ENCODE peak calls at places on chromosomes 13 and 19, in six cellular contexts. A, P, J, D, X and S are unnamed samples.

GRCh38 chr13:85896516-85897450 is 97.6 kb upstream of the SLITRK6 start:
- DNase-seq in J (no peak), P (no peak), X (peak), D (no peak), A (no peak), S (no peak)

GRCh38 chr13:113350065-113350937 is 13.6 kb downstream of the GRTP1 start:
- DNase-seq in X (peak), A (no peak), J (no peak), P (no peak), D (no peak), S (no peak)

GRCh38 chr19:36213793-36214387 is 575 bp downstream of the ZNF565 start:
- DNase-seq in D (peak), X (no peak), P (no peak), J (no peak), A (no peak), S (no peak)

GRCh38 chr19:7177926-7178325 is 108.4 kb downstream of the ZNF557 start:
- DNase-seq in J (no peak), A (no peak), P (no peak), X (no peak), D (no peak), S (no peak)

GRCh38 chr19:43721469-43722048 is 5.7 kb downstream of the IRGC start:
- DNase-seq in P (no peak), A (no peak), D (no peak), J (no peak), X (no peak), S (no peak)

GRCh38 chr19:36528921-36529518 is 949 bp upstream of the ZNF260 start:
- DNase-seq in X (peak), A (no peak), D (no peak), P (no peak), J (no peak), S (no peak)

GRCh38 chr19:54105796-54106195 is 3.1 kb downstream of the NDUFA3 start:
- DNase-seq in J (no peak), D (no peak), P (no peak), A (no peak), X (no peak), S (no peak)

GRCh38 chr19:49133621-49134454 is 14.5 kb downstream of the PPFIA3 start:
- DNase-seq in P (no peak), J (no peak), A (peak), D (no peak), X (peak), S (peak)

GRCh38 chr13:76406243-76406642 is 480.0 kb downstream of the KCTD12 start:
- DNase-seq in X (no peak), A (no peak), D (no peak), J (no peak), P (no peak), S (no peak)

GRCh38 chr19:4090351-4091220 is 23.9 kb upstream of the ZBTB7A start:
- DNase-seq in A (no peak), P (no peak), J (no peak), X (no peak), D (no peak), S (no peak)

GRCh38 chr19:4089946-4090345 is 23.2 kb upstream of the ZBTB7A start:
- DNase-seq in P (no peak), D (no peak), J (no peak), X (no peak), A (no peak), S (peak)

GRCh38 chr19:4088065-4088679 is 21.5 kb upstream of the ZBTB7A start:
- DNase-seq in X (no peak), A (no peak), J (no peak), D (no peak), P (no peak), S (peak)

GRCh38 chr19:4088975-4089374 is 22.3 kb upstream of the ZBTB7A start:
- DNase-seq in J (no peak), A (no peak), P (no peak), D (no peak), X (no peak), S (no peak)

DNA sequence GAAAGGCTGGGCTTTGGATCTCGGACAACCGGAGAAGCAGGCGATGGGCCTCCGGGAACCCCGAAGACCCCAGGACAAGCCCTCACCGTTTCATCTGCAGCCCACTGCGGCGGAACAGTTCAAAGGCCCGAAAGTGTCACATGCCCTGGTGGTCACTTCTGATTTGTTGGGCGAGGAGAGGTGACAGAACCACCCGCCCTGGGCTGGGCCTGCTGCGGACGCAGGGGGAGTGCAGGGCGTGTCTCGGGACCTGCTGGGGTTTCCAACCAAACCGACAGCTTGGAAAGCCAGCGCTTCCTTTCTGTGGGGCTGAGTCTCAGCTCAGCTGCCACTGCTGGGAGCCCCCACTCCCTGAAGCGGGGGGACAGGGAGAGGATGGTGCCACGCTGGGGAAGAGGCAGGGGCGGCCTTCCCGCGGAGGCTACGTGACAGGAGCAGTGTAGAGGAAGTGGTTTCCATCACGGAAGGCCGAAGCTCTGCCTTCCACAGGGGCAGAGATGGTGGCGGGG is 22.8 kb upstream of the ZBTB7A start:
- DNase-seq in J (no peak), X (no peak), A (no peak), P (no peak), D (no peak), S (no peak)
- H3K27ac ChIP-seq in J (no peak), X (peak), A (no peak), P (peak), D (no peak), S (no peak)

GRCh38 chr19:28404462-28404861 is 808.5 kb downstream of the UQCRFS1 start:
- DNase-seq in P (no peak), J (no peak), X (no peak), A (no peak), D (no peak), S (no peak)
- H3K27ac ChIP-seq in P (no peak), J (no peak), X (no peak), A (no peak), D (no peak), S (no peak)

DNA sequence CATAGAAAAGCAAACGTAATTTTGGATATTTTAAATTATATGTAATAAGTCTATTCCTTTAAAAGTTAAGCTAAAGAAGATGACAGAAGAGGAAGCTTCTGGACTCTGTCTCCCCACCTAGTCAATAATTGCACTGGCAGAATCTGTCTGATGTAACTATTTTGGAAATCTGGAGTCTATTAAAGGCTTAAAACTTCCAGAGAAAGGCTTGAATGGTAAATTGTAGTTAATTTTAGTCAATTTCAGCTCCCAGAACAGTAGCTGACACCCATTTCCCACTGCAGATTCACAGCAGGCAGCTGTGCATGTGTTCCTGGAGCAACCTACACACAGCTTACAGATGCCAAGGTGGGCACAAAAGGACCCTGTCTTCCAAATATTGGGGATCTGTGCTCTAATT is 304.1 kb downstream of the PCDH20 start:
- DNase-seq in P (no peak), J (no peak), X (no peak), A (no peak), D (no peak), S (no peak)
- H3K27ac ChIP-seq in P (no peak), J (no peak), X (no peak), A (no peak), D (no peak), S (no peak)

GRCh38 chr19:46470376-46470775 is 987 bp downstream of the PNMA8A start:
- DNase-seq in D (no peak), X (no peak), A (no peak), P (no peak), J (no peak), S (no peak)

GRCh38 chr19:46471116-46471733 is at the start of gene PNMA8A:
- DNase-seq in A (peak), D (peak), P (peak), X (peak), J (peak), S (peak)

GRCh38 chr19:46472592-46472991 is 1.2 kb upstream of the PNMA8A start:
- DNase-seq in P (no peak), J (no peak), X (no peak), D (no peak), A (no peak), S (no peak)

GRCh38 chr19:46471778-46472543 is 598 bp upstream of the PNMA8A start:
- DNase-seq in J (no peak), P (no peak), D (no peak), X (no peak), A (no peak), S (no peak)

DNA sequence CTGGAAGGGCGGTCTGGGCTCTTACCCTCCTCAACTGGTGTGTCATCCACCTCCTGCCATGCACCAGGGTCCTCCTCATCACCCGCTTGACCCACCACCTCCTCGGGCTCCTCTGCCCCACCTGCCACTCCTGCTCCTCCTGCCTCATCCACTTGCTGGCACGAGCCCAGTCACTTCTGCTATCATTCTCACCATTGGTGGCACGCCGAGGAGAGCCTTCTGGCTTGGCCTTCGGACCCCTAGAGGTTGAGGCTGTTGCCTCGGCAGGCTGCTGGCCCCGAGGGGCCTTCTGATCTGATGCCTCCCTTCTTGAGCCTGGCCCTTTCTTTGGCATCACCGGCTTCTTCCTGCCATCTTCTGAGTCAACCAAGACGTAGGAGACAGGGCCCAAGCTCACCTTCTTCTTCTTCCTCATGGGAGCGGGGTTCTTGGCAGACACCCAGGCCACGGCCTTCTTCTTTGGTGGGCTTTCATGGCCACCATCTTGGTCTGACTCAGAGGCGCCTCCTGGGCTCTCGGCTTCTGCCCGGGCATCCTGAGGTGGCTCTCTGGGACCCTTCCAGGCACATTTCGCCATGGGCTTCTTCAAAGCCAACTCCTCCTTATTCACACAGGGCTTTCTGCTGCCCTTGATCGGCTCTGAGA is 1.7 kb downstream of the PNMA8A start:
- DNase-seq in P (no peak), X (no peak), D (no peak), J (no peak), A (no peak), S (no peak)
- H3K27ac ChIP-seq in P (no peak), X (no peak), D (no peak), J (peak), A (no peak), S (no peak)

GRCh38 chr13:30720470-30720869 is 14.9 kb upstream of the ALOX5AP start:
- DNase-seq in J (no peak), D (no peak), X (no peak), P (no peak), A (no peak), S (no peak)
- H3K27ac ChIP-seq in J (no peak), D (no peak), X (no peak), P (no peak), A (no peak), S (no peak)

GRCh38 chr19:799076-799881 is 2.0 kb downstream of the PTBP1 start:
- DNase-seq in J (no peak), P (no peak), X (peak), D (peak), A (peak), S (no peak)

GRCh38 chr19:795691-796581 is 1.3 kb upstream of the PTBP1 start:
- DNase-seq in X (no peak), J (no peak), P (no peak), A (peak), D (no peak), S (peak)

GRCh38 chr19:796692-797527 is at the start of gene PTBP1:
- DNase-seq in X (peak), D (peak), A (peak), J (peak), P (peak), S (peak)

GRCh38 chr19:798415-799075 is 1.3 kb downstream of the PTBP1 start:
- DNase-seq in J (no peak), P (no peak), D (no peak), X (peak), A (peak), S (no peak)

GRCh38 chr19:797528-798414 is 519 bp downstream of the PTBP1 start:
- DNase-seq in A (peak), J (peak), X (peak), P (peak), D (peak), S (peak)
- H3K27ac ChIP-seq in A (peak), J (peak), X (peak), P (peak), D (peak), S (peak)

GRCh38 chr13:80082396-80083096 is 258.4 kb downstream of the SPRY2 start:
- DNase-seq in P (no peak), X (no peak), J (no peak), A (no peak), D (no peak), S (no peak)
- H3K27ac ChIP-seq in P (peak), X (no peak), J (no peak), A (no peak), D (no peak), S (no peak)

DNA sequence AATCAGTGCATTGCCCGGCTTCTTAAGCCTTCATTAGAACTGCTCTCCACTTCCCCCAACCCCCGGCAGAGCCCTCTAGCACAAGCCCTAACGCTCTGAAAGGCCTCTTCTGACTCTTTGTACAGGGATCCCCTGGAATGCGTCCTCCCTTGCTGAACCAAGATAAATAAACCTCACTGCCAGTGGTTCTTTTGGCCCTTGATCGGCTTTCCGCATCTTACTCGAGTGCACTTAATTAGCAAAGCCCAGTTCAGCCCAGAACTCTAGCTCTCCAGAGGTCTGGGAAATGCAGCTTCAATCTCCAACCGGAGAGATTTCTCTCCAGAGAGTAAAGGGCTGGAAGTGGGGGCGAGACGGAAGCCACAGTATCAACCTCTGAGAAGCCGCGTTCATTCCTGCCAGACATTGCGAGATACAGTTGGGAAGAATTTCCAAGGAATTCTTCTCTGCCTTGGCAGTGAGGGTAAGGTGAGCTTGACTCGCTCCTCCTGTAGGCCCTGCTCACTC is 8.7 kb upstream of the ZNF444 start:
- DNase-seq in P (no peak), X (peak), A (no peak), D (no peak), J (no peak), S (no peak)
- H3K27ac ChIP-seq in P (peak), X (peak), A (no peak), D (peak), J (no peak), S (peak)

DNA sequence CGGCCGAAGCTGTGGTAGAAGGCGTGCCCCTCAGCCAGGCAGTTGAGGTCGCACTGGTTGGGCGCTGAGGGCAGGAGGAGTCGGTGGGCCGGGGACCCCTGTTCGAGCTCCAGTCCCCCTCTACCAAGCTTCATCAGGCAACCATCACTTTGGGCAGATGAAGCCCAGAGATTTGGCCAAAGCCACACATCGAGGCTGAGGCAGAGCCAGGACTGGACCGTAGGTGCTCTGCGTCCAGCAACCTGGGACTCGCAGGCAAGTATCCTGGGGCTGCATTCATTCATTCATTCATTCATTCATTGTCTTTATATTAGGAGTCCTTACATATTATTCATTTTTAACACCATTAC is 4.3 kb downstream of the ADAMTSL5 start:
- DNase-seq in D (no peak), X (no peak), P (no peak), J (no peak), A (no peak), S (no peak)
- H3K27ac ChIP-seq in D (no peak), X (no peak), P (peak), J (peak), A (peak), S (peak)